ENCODE peak calls at places on chromosomes 5 and 9, in nine cellular contexts. M is WTC11; O is upper lobe of right lung; F is ovary; N is neural crest cell; L is AG10803; C is CD4-positive, alpha-beta T cell; A is WERI-Rb-1; Q is lower leg skin. T is an unnamed sample.

GRCh38 chr9:115691686-115692085 is 461.9 kb upstream of the PAPPA start:
- DNase-seq in M (no peak), O (no peak), F (no peak), N (no peak), L (peak; percentile 93), C (no peak), A (no peak), Q (no peak), T (no peak)

GRCh38 chr9:22203371-22204138 is 194.4 kb upstream of the CDKN2B start:
- DNase-seq in M (no peak), O (no peak), F (no peak), N (no peak), L (peak; percentile 62), C (no peak), A (no peak), Q (no peak), T (no peak)

GRCh38 chr5:125160787-125161502 is 414.5 kb upstream of the ZNF608 start:
- DNase-seq in M (peak; percentile 16), O (no peak), F (no peak), N (no peak), L (no peak), C (no peak), A (peak; percentile 96), Q (no peak), T (no peak)

GRCh38 chr5:6710078-6710477 is 3.2 kb upstream of the TENT4A start:
- DNase-seq in M (no peak), O (no peak), F (no peak), N (no peak), L (no peak), C (no peak), A (no peak), Q (no peak), T (no peak)

GRCh38 chr5:113663879-113664278 is 150.4 kb downstream of the YTHDC2 start:
- DNase-seq in M (peak; percentile 74), O (no peak), F (no peak), N (peak; percentile 22), L (peak; percentile 31), C (peak; percentile 4), A (peak; percentile 73), Q (no peak), T (peak; percentile 64)

GRCh38 chr5:180607861-180608571 is 16.7 kb upstream of the SCGB3A1 start:
- DNase-seq in M (no peak), O (peak; percentile 80), F (no peak), N (no peak), L (no peak), C (no peak), A (no peak), Q (no peak), T (no peak)

GRCh38 chr9:121029469-121029868 is 20.6 kb downstream of the C5 start:
- DNase-seq in M (no peak), O (no peak), F (no peak), N (no peak), L (no peak), C (no peak), A (no peak), Q (no peak), T (no peak)

GRCh38 chr5:104347119-104347708 is 784.6 kb upstream of the NUDT12 start:
- DNase-seq in M (no peak), O (no peak), F (no peak), N (no peak), L (peak; percentile 3), C (no peak), A (peak; percentile 8), Q (no peak), T (no peak)

GRCh38 chr9:91905958-91906585 is 44.0 kb downstream of the ROR2 start:
- DNase-seq in M (no peak), O (no peak), F (no peak), N (no peak), L (no peak), C (peak; percentile 24), A (no peak), Q (peak; percentile 74), T (no peak)

GRCh38 chr9:133658442-133659431 is 22.6 kb downstream of the DBH start:
- DNase-seq in M (peak; percentile 42), O (no peak), F (peak; percentile 41), N (no peak), L (peak; percentile 11), C (no peak), A (peak; percentile 85), Q (no peak), T (no peak)

DNA sequence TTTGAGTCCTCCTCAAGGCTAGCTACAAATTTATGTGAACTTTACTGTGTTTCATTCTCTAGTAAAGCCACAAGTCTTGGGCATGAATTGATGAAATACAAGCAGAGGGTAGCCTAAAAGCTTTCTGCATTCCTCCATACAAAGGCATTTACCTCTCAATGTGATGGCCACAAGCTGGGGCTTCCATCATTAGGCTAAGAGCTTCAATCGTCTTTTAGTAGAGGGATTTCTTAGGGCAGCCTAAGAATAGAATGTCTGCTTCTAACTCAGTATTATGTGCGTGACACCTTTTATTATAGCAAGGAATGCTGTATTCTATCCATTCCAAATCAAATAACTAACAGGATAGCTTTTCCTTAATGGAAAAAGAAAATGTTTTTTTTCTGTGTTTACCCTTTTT is 3.7 kb downstream of the PLAC8L1 start:
- DNase-seq in M (no peak), O (no peak), F (no peak), N (no peak), L (no peak), C (no peak), A (no peak), Q (no peak), T (no peak)
- TF ChIP-seq CTCF in M (no peak), O (no peak), F (no peak), N (no peak), L (no peak), C (no peak), A (no peak), Q (no peak), T (no peak)

DNA sequence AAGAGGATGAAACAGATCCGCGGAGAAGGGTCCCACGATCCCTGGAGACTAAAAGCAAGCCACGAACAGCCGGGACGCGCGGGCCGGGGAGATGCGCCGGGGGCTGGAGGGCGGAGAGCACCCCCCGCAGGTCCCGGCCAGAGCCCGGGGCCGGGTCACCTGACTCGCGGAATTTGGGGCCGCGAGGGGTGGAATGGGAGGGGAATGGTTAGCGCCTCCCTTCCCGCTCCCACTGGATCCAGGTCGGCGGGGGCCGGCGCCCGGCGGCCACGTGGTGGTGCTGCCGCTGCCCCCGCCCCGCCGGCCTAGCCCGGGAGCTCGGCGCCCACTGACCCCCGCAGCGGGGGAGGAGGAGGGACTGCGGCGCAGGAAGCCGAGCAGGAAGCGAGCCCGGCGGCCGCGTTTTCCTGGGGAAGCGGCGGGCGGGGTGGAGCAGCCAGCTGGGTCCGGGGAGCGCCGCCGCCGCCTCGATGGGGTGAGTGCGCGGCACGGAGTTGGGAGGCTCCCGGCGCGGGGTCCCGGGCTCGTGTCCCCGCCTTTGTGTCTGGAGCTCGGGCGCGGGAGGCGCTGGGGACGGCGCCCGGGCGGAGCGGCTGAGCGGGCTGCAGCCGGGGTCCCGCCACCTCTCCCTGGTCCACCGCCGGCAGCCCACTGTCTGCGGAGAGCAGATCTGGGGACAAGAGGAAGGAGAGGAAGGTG is at the start of gene RAI14:
- DNase-seq in M (peak; percentile 84), O (peak; percentile 93), F (peak; percentile 84), N (peak; percentile 58), L (peak; percentile 88), C (no peak), A (peak; percentile 76), Q (peak; percentile 96), T (peak; percentile 87)
- TF ChIP-seq CTCF in M (no peak), O (no peak), F (peak; percentile 13), N (no peak), L (no peak), C (no peak), A (peak; percentile 19), Q (no peak), T (no peak)

GRCh38 chr5:111075520-111075919 is 4.0 kb downstream of the TSLP start:
- DNase-seq in M (no peak), O (no peak), F (no peak), N (no peak), L (peak; percentile 94), C (no peak), A (no peak), Q (no peak), T (no peak)

GRCh38 chr5:111070272-111071134 is 1.0 kb upstream of the TSLP start:
- DNase-seq in M (peak; percentile 71), O (peak; percentile 71), F (no peak), N (peak; percentile 38), L (no peak), C (no peak), A (peak; percentile 64), Q (peak; percentile 86), T (peak; percentile 50)

GRCh38 chr5:111074244-111074643 is 2.7 kb downstream of the TSLP start:
- DNase-seq in M (no peak), O (no peak), F (no peak), N (no peak), L (no peak), C (no peak), A (no peak), Q (no peak), T (no peak)

GRCh38 chr5:111071413-111071812 is at the start of gene TSLP:
- DNase-seq in M (no peak), O (no peak), F (no peak), N (no peak), L (no peak), C (no peak), A (no peak), Q (no peak), T (no peak)

DNA sequence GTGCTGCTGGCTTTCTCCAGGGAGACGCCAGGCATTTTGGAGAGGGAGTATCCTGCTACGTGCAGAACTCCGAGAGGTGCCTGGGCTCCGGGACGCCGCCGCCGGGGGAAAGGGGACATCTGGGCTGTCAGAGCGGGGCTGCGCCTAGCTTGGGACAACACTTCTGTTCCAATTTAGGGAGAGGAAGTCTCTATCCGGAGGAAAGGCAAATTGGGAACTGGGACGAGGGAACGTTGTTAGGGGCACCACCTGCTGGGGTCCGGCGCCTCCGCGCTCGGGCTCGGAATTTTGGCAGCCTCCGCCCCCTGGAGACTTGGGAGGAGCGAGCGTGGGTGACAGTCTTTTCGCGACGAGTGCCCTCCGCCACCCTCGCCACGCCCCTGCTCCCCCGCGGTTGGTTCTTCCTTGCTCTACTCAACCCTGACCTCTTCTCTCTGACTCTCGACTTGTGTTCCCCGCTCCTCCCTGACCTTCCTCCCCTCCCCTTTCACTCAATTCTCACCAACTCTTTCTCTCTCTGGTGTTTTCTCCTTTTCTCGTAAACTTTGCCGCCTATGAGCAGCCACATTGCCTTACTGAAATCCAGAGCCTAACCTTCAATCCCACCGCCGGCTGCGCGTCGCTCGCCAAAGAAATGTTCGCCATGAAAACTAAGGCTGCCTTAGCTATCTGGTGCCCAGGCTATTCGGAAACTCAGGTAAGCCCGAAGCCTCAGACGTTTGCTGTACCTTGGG is 1.6 kb downstream of the TSLP start:
- DNase-seq in M (peak; percentile 77), O (peak; percentile 85), F (no peak), N (peak; percentile 16), L (no peak), C (peak; percentile 31), A (peak; percentile 49), Q (peak; percentile 92), T (peak; percentile 55)
- TF ChIP-seq CTCF in M (no peak), O (no peak), F (no peak), N (no peak), L (no peak), C (no peak), A (no peak), Q (no peak), T (no peak)

GRCh38 chr9:87954230-87954629 is 20.1 kb downstream of the CDK20 start:
- DNase-seq in M (no peak), O (no peak), F (no peak), N (no peak), L (no peak), C (no peak), A (no peak), Q (no peak), T (no peak)

GRCh38 chr9:87950296-87950695 is 24.0 kb downstream of the CDK20 start:
- DNase-seq in M (no peak), O (no peak), F (no peak), N (no peak), L (no peak), C (no peak), A (no peak), Q (no peak), T (no peak)

GRCh38 chr9:87950765-87951488 is 23.4 kb downstream of the CDK20 start:
- DNase-seq in M (no peak), O (no peak), F (no peak), N (no peak), L (no peak), C (no peak), A (no peak), Q (no peak), T (no peak)
- TF ChIP-seq CTCF in M (peak; percentile 41), O (peak; percentile 54), F (no peak), N (peak; percentile 72), L (peak; percentile 54), C (peak; percentile 25), A (peak; percentile 57), Q (no peak), T (peak; percentile 41)

T was measured in endothelial cell.